ENCODE peak calls at places on chromosomes 5 and 9, in five cellular contexts. R, W, A, L and K are unnamed samples.

GRCh38 chr9:120768247-120768646 is 25.0 kb downstream of the FBXW2 start:
- DNase-seq in R (no peak), W (no peak), A (no peak), L (no peak), K (no peak)

GRCh38 chr9:121568541-121569265 is 69.1 kb upstream of the GGTA1 start:
- DNase-seq in R (no peak), W (peak), A (no peak), L (no peak), K (no peak)

GRCh38 chr9:136257381-136258298 is 12.0 kb upstream of the QSOX2 start:
- DNase-seq in R (no peak), W (no peak), A (no peak), L (no peak), K (no peak)

GRCh38 chr5:165328856-165329255 is 1823.4 kb downstream of the MAT2B start:
- DNase-seq in R (no peak), W (no peak), A (no peak), L (no peak), K (no peak)

GRCh38 chr5:171450423-171451246 is 31.2 kb downstream of the FGF18 start:
- DNase-seq in R (no peak), W (peak), A (peak), L (no peak), K (peak)

GRCh38 chr5:91381774-91382492 is 1.2 kb downstream of the ARRDC3 start:
- DNase-seq in R (peak), W (peak), A (peak), L (peak), K (peak)

GRCh38 chr9:113376634-113377531 is at the start of gene HDHD3:
- DNase-seq in R (peak), W (peak), A (peak), L (peak), K (peak)

GRCh38 chr5:132020568-132021339 is 9.3 kb upstream of the ACSL6 start:
- DNase-seq in R (no peak), W (peak), A (no peak), L (no peak), K (no peak)